ENCODE peak calls at places on chromosome 11, in four cellular contexts. N is stimulated activated CD4-positive, alpha-beta T cell treated with anti-CD3 and anti-CD28 coated beads, Interleukin-12 subunit alpha, Interleukin-12 subunit beta, amount 100 ng/mL, for 48 hours; X is H4; J is CD8-positive, alpha-beta T cell. P is an unnamed sample.

GRCh38 chr11:62547691-62548281 is 1.2 kb upstream of the AHNAK start:
- DNase-seq in N (no peak), X (no peak), J (no peak), P (no peak)

GRCh38 chr11:76578655-76579046 is 91.9 kb downstream of the LRRC32 start:
- DNase-seq in N (no peak), X (no peak), J (no peak), P (no peak)

GRCh38 chr11:77087723-77088225 is 14.9 kb upstream of the OMP start:
- DNase-seq in N (no peak), X (no peak), J (no peak), P (no peak)

GRCh38 chr11:108727665-108728064 is 62.8 kb downstream of the DDX10 start:
- DNase-seq in N (no peak), X (no peak), J (no peak), P (no peak)

GRCh38 chr11:107827041-107827440 is 31.5 kb downstream of the SLC35F2 start:
- DNase-seq in N (no peak), X (no peak), J (no peak), P (no peak)

GRCh38 chr11:132874638-132875037 is 657.7 kb downstream of the OPCML start:
- DNase-seq in N (no peak), X (peak), J (no peak), P (no peak)

GRCh38 chr11:6828103-6828502 is 17.4 kb upstream of the OR10A5 start:
- DNase-seq in N (no peak), X (no peak), J (no peak), P (no peak)

GRCh38 chr11:20005747-20006146 is 154.5 kb downstream of the DBX1 start:
- DNase-seq in N (no peak), X (no peak), J (no peak), P (no peak)

GRCh38 chr11:130002846-130003716 is 446 bp upstream of the PRDM10 start:
- DNase-seq in N (peak), X (peak), J (peak), P (peak)

GRCh38 chr11:108601150-108601549 is 7.6 kb upstream of the EXPH5 start:
- DNase-seq in N (no peak), X (no peak), J (no peak), P (no peak)

GRCh38 chr11:134449713-134450112 is 37.7 kb upstream of the B3GAT1 start:
- DNase-seq in N (no peak), X (no peak), J (no peak), P (no peak)

GRCh38 chr11:35260342-35260985 is 121.5 kb downstream of the CD44 start:
- DNase-seq in N (no peak), X (peak), J (no peak), P (no peak)

GRCh38 chr11:94131363-94132115 is 2.9 kb downstream of the PANX1 start:
- DNase-seq in N (no peak), X (no peak), J (no peak), P (no peak)

GRCh38 chr11:129141748-129142475 is 50.2 kb downstream of the ARHGAP32 start:
- DNase-seq in N (no peak), X (peak), J (no peak), P (no peak)

GRCh38 chr11:76269247-76269646 is 62.9 kb upstream of the WNT11 start:
- DNase-seq in N (no peak), X (no peak), J (no peak), P (no peak)

GRCh38 chr11:11268119-11268518 is 84.9 kb downstream of the CSNK2A3 start:
- DNase-seq in N (no peak), X (no peak), J (no peak), P (no peak)

GRCh38 chr11:23859087-23859486 is 637.8 kb upstream of the LUZP2 start:
- DNase-seq in N (no peak), X (no peak), J (no peak), P (no peak)

GRCh38 chr11:2730323-2731284 is 30.8 kb upstream of the KCNQ1OT1 start:
- DNase-seq in N (no peak), X (no peak), J (no peak), P (no peak)

GRCh38 chr11:66340596-66341501 is 4.1 kb downstream of the BRMS1 start:
- DNase-seq in N (no peak), X (no peak), J (no peak), P (no peak)

GRCh38 chr11:3622521-3622920 is 19.3 kb downstream of the ART5 start:
- DNase-seq in N (no peak), X (no peak), J (no peak), P (no peak)

GRCh38 chr11:133545199-133545709 is 13.0 kb upstream of the OPCML start:
- DNase-seq in N (no peak), X (no peak), J (no peak), P (no peak)

GRCh38 chr11:60987577-60988277 is 16.2 kb downstream of the CD6 start:
- DNase-seq in N (peak), X (no peak), J (no peak), P (no peak)

GRCh38 chr11:124646148-124646547 is 23.5 kb downstream of the TBRG1 start:
- DNase-seq in N (no peak), X (no peak), J (no peak), P (peak)

GRCh38 chr11:11635456-11635855 is 13.7 kb upstream of the GALNT18 start:
- DNase-seq in N (no peak), X (no peak), J (no peak), P (no peak)

GRCh38 chr11:11387201-11387600 is 34.2 kb upstream of the CSNK2A3 start:
- DNase-seq in N (no peak), X (no peak), J (no peak), P (no peak)

GRCh38 chr11:129144256-129144655 is 47.9 kb downstream of the ARHGAP32 start:
- DNase-seq in N (no peak), X (no peak), J (no peak), P (no peak)

GRCh38 chr11:46977038-46977818 is 40.7 kb downstream of the CSTPP1 start:
- DNase-seq in N (no peak), X (no peak), J (no peak), P (no peak)